ENCODE peak calls at places on chromosomes 11 and 22, in seven cellular contexts. V is tibial nerve, P is GM23338, E is stomach, L is psoas muscle, X is keratinocyte, U is upper lobe of right lung. K is an unnamed sample.

GRCh38 chr11:68033708-68034045 is 3.2 kb downstream of the NDUFS8 start:
- DNase-seq in V (no peak), P (no peak), E (peak), L (peak), X (no peak), U (peak), K (no peak)

GRCh38 chr22:37501176-37501609 is 15.0 kb upstream of the MFNG start:
- DNase-seq in V (no peak), P (no peak), E (no peak), L (no peak), X (no peak), U (peak), K (no peak)

GRCh38 chr11:77324508-77324907 is 23.0 kb upstream of the GDPD4 start:
- DNase-seq in V (no peak), P (no peak), E (no peak), L (no peak), X (no peak), U (no peak), K (no peak)

GRCh38 chr22:48579035-48579914 is 1248.4 kb downstream of the BRD1 start:
- DNase-seq in V (no peak), P (no peak), E (no peak), L (peak), X (no peak), U (no peak), K (no peak)

GRCh38 chr11:278001-278951 is at the start of gene NLRP6:
- DNase-seq in V (peak), P (no peak), E (no peak), L (no peak), X (no peak), U (peak), K (no peak)

GRCh38 chr11:86160546-86161149 is 83.9 kb upstream of the EED start:
- DNase-seq in V (no peak), P (no peak), E (no peak), L (no peak), X (peak), U (no peak), K (no peak)

GRCh38 chr11:71114124-71114851 is 138.1 kb downstream of the SHANK2 start:
- DNase-seq in V (no peak), P (no peak), E (no peak), L (no peak), X (no peak), U (no peak), K (no peak)

GRCh38 chr11:17152306-17152705 is 55.5 kb downstream of the PIK3C2A start:
- DNase-seq in V (no peak), P (no peak), E (no peak), L (no peak), X (no peak), U (no peak), K (no peak)

GRCh38 chr11:11857769-11858168 is 16.0 kb downstream of the USP47 start:
- DNase-seq in V (no peak), P (peak), E (no peak), L (no peak), X (no peak), U (no peak), K (no peak)

GRCh38 chr11:79044211-79044610 is 396.6 kb downstream of the TENM4 start:
- DNase-seq in V (no peak), P (no peak), E (no peak), L (no peak), X (no peak), U (no peak), K (no peak)

GRCh38 chr11:12418019-12418611 is 40.7 kb downstream of the PARVA start:
- DNase-seq in V (no peak), P (peak), E (no peak), L (no peak), X (no peak), U (no peak), K (no peak)

GRCh38 chr11:85088286-85088685 is 538.9 kb downstream of the DLG2 start:
- DNase-seq in V (no peak), P (no peak), E (no peak), L (no peak), X (no peak), U (no peak), K (no peak)

DNA sequence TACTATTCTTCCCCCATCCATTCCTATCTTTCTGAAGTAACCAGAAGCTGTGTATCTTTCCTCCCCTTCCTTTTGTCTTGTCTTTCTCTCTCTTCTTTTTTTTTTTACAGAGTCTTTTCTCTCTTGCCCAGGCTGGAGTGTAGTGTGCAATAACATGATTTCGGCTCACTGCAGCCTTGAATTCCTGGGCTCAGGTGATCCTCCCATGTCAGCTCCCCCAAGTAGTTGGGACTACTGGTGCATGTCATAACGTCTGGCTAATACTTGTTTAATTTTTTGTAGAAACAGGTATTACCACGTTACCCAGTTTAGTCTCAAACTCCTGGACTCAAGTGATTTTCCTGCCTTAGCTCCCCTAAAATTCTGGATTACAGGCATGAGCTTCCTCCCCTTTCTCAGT is 86.5 kb downstream of the IGLL5 start:
- DNase-seq in V (no peak), P (no peak), E (no peak), L (no peak), X (no peak), U (no peak), K (no peak)
- H3K4me3 ChIP-seq in V (no peak), P (no peak), E (no peak), L (no peak), X (no peak), U (no peak), K (no peak)

DNA sequence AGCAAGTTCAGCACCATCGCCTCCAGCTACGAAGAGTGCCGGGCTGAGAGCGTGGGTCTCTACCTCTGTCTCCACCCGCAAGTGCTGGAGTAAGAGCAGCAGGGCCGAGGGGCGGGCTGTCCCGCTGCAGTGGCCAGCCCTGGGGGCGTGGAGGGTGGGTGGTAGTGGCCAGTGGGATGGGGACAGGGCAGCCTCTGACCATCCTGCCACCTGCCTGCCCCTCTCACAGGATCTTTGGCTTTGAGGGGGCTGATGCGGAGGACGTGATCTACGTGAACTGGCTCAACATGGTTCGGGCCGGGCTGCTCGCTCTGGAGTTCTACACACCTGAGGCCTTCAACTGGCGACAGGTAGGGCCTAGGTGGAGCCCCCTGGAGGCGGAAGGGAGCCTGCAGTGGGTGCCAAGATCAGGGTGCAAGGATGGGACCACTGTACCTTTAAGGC is 15.0 kb upstream of the BBS1 start:
- DNase-seq in V (no peak), P (peak), E (no peak), L (peak), X (no peak), U (no peak), K (no peak)
- TF ChIP-seq CTCF in V (no peak), P (peak), E (no peak), L (no peak), X (peak), U (peak), K (no peak)

DNA sequence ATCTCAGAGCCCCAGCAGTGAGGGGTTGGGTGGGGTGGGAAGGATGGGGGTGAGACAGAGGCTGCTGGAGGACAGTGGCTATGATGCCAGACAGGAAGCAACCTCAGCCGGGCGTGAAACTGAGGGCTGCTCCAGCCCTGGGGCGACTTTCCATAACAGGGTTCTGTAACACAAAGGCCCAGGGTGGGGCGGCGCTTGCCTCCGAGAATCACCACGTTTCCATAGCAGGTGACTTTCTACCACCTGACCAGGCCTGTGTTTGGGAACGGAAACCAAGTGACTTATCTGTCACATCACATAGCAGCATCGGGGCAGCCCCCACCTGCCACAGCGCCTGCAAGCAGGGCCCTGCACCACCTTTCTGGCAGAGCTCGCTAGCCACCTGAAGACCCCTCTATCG is 85.8 kb downstream of the TRMU start:
- DNase-seq in V (no peak), P (no peak), E (no peak), L (no peak), X (no peak), U (no peak), K (no peak)
- H3K4me3 ChIP-seq in V (no peak), P (no peak), E (no peak), L (no peak), X (no peak), U (no peak), K (no peak)

DNA sequence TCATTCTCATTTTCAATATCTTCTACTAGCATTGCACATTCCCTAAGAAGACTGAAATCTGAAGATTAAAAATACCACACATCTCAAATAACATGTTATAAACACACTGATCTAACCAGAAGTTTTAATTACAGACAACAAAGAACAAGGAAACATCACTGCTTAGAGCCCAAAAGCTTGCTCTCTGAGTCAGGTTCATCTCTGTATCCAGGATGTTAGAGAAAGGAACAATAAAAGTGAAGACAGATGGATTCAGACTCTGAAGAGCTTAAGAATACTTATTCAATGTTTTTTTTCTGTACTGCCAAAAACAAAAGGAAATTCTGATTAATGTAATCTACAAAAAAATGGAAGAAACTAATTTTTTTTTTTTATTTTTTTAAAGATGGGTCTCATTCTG is 16.5 kb downstream of the RDX start:
- DNase-seq in V (no peak), P (no peak), E (no peak), L (no peak), X (no peak), U (no peak), K (no peak)
- TF ChIP-seq CTCF in V (no peak), P (no peak), E (no peak), L (no peak), X (no peak), U (no peak), K (no peak)

DNA sequence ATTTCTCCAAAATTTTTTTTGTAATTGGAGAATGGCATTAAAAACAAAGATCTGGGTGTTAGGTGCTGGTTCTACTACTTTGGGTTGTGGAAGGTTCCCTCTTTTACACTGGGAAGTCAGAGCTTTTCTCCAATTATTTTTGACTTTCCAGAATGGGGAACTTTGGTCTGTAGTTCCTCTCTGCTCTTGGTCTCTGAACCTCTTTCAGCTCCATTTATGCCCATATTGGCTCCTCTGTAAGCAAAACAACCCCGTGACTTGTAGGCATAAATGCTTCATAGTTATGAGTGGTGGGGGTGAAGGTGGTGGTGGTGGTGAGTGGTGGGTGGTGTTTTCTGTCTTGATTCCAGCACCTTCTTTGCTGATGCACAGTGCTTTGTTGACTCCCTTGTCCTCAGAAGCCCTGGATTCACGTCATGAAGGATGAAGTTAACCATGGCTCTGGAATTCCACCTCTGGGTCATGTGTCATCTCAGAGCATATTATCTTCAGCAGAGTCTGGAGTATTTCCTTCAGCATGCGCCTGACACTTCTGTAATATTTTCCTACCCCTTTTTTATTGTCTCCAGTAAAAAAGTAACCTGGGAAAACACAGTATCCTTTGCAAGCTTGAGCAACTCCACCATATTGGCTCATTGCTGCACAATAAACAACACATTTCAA is 24.2 kb upstream of the GRK3 start:
- DNase-seq in V (no peak), P (no peak), E (no peak), L (no peak), X (no peak), U (no peak), K (no peak)
- H3K4me3 ChIP-seq in V (no peak), P (no peak), E (no peak), L (no peak), X (no peak), U (no peak), K (no peak)

GRCh38 chr11:113162590-113162961 is 151.8 kb upstream of the TTC12 start:
- DNase-seq in V (peak), P (no peak), E (peak), L (no peak), X (no peak), U (no peak), K (no peak)
- TF ChIP-seq CTCF in V (peak), P (peak), E (peak), L (peak), X (no peak), U (no peak), K (no peak)

DNA sequence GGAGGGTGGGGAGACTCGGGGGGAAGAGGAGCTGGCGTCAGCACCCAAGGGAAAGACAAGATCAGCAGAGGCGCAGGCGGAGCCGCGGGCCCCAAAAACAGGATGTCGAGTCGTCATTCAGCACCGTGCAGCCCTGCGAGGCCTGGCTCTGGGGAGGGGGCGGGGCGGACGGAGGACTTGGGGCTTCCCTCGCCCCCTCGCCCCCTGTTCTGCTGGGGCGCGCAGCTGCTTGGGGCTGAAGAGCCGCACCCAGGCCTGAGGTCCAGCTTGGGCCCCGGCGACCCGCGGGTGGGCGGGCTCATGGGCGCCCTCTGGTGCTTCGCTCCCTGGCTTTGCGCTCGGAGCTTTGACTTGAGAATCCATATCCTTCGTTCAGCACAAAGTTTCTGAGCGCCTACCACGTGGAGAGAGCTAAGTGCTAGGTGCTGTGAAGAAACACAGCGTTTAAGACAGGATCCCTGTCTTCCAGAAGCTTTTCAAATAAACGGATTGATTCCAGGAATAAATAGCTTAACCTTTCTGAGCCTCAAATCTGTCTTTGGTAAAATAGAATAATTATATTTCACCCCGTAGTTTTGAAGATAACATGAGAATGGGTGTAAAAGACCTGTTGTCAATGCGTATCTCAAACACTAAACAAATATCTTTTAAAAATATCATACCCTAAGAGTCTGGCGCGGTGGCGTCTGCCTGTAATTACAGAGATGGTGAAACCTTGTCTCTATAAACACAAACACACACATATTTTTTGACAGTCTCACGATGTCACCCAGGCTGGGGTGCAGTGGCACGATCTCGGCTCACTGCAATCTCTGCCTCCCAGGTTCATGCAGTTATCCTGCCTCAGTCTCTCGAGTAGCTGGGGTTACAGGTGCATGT is 906 bp upstream of the RHOG start:
- DNase-seq in V (peak), P (peak), E (peak), L (peak), X (no peak), U (peak), K (peak)
- H3K4me3 ChIP-seq in V (peak), P (peak), E (peak), L (peak), X (peak), U (peak), K (peak)

GRCh38 chr11:45839204-45839603 is 8.1 kb upstream of the CRY2 start:
- DNase-seq in V (no peak), P (no peak), E (no peak), L (no peak), X (no peak), U (no peak), K (no peak)

GRCh38 chr11:45846974-45847907 is at the start of gene CRY2:
- DNase-seq in V (peak), P (peak), E (peak), L (peak), X (peak), U (peak), K (peak)

GRCh38 chr11:45846174-45846675 is 1.1 kb upstream of the CRY2 start:
- DNase-seq in V (no peak), P (no peak), E (no peak), L (no peak), X (no peak), U (no peak), K (no peak)

GRCh38 chr11:45844822-45845573 is 2.3 kb upstream of the CRY2 start:
- DNase-seq in V (no peak), P (no peak), E (no peak), L (no peak), X (no peak), U (no peak), K (no peak)

DNA sequence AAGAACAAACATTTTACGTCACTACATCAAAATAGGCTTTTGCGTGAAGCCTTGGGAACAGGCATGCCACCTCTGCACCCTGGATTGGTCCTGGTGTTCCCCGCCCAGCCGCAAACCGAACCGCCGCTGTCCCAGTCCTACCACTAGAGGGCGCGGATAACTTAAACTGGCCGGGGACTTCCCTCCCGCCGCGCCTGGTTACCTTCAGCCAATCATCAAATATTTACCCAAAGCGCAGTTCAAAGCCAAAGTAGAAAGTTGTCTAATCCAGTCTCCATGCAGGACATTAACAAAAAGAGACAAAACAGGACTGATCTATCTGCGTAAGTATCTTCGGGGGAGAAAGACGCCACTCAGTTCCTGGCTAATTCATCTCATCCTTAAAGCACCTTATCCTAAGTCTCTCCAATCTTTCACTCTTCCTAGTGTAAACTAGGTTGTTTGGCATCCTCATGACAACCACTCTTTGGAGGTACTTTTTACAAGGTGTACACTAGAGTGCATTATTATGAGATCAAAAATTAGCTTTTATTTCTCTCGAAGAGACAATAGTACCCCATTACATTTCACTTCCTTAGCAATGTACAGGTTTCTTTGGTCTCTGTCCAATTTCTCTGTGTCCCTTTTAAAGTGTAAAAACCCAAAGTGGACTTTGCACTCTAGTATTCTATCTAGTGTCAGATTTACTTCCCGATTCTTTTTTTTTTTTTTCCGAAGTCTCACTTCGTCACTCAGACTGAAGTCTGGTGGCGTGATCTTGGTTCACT is 3.9 kb upstream of the CRY2 start:
- DNase-seq in V (peak), P (peak), E (peak), L (peak), X (peak), U (peak), K (peak)
- TF ChIP-seq CTCF in V (peak), P (peak), E (peak), L (peak), X (peak), U (peak), K (peak)

K was measured in coronary artery.